ENCODE peak calls at places on chromosomes 2 and 18, in six cellular contexts. Y, H, J, W, F and A are unnamed samples.

GRCh38 chr18:24979223-24979622 is 372.7 kb downstream of the ZNF521 start:
- DNase-seq in Y (no peak), H (no peak), J (no peak), W (no peak), F (peak; percentile 84), A (no peak)

GRCh38 chr18:73564073-73564472 is 583.6 kb downstream of the FBXO15 start:
- DNase-seq in Y (no peak), H (no peak), J (no peak), W (no peak), F (no peak), A (peak; percentile 90)

GRCh38 chr2:237858294-237859081 is 935 bp upstream of the RAMP1 start:
- DNase-seq in Y (peak; percentile 65), H (peak; percentile 58), J (peak; percentile 80), W (peak; percentile 91), F (peak; percentile 89), A (peak; percentile 80)

GRCh38 chr2:70688427-70688826 is 79.6 kb downstream of the ADD2 start:
- DNase-seq in Y (no peak), H (peak; percentile 41), J (no peak), W (no peak), F (peak; percentile 20), A (no peak)

GRCh38 chr2:216370961-216371633 is 1.2 kb downstream of the MARCHF4 start:
- DNase-seq in Y (no peak), H (no peak), J (no peak), W (no peak), F (peak; percentile 74), A (no peak)

GRCh38 chr2:217219141-217219505 is 359.3 kb upstream of the TNP1 start:
- DNase-seq in Y (no peak), H (no peak), J (no peak), W (no peak), F (no peak), A (no peak)

GRCh38 chr18:64333584-64333983 is 184.7 kb upstream of the LINC00305 start:
- DNase-seq in Y (no peak), H (no peak), J (no peak), W (no peak), F (no peak), A (no peak)

GRCh38 chr2:143480586-143481230 is 351.5 kb downstream of the ARHGAP15 start:
- DNase-seq in Y (no peak), H (no peak), J (no peak), W (no peak), F (no peak), A (no peak)

GRCh38 chr2:949894-950626 is 589 bp upstream of the SNTG2 start:
- DNase-seq in Y (no peak), H (peak; percentile 59), J (no peak), W (no peak), F (peak; percentile 85), A (no peak)

GRCh38 chr18:40867452-40867851 is 1087.6 kb upstream of the PIK3C3 start:
- DNase-seq in Y (no peak), H (no peak), J (no peak), W (peak; percentile 32), F (no peak), A (peak; percentile 65)

GRCh38 chr2:39623916-39624315 is 41.8 kb upstream of the TMEM178A start:
- DNase-seq in Y (no peak), H (no peak), J (no peak), W (no peak), F (no peak), A (no peak)

GRCh38 chr2:206263959-206264603 is 10.4 kb upstream of the ZDBF2 start:
- DNase-seq in Y (no peak), H (no peak), J (no peak), W (no peak), F (no peak), A (no peak)

GRCh38 chr18:73980289-73980979 is 167.2 kb downstream of the FBXO15 start:
- DNase-seq in Y (peak; percentile 17), H (no peak), J (no peak), W (no peak), F (peak; percentile 88), A (no peak)

GRCh38 chr18:11324956-11325873 is 175.8 kb upstream of the PIEZO2 start:
- DNase-seq in Y (no peak), H (no peak), J (no peak), W (peak; percentile 65), F (no peak), A (peak; percentile 92)

GRCh38 chr2:32862269-32863055 is 84.3 kb upstream of the LTBP1 start:
- DNase-seq in Y (no peak), H (no peak), J (no peak), W (no peak), F (no peak), A (no peak)

GRCh38 chr2:218857371-218858137 is 2.1 kb upstream of the WNT6 start:
- DNase-seq in Y (no peak), H (peak; percentile 50), J (peak; percentile 27), W (no peak), F (peak; percentile 48), A (no peak)

GRCh38 chr2:111705711-111706323 is 178.2 kb downstream of the ANAPC1 start:
- DNase-seq in Y (peak; percentile 6), H (peak; percentile 71), J (no peak), W (peak; percentile 44), F (peak; percentile 90), A (peak; percentile 51)

GRCh38 chr2:197450485-197450884 is 2.9 kb upstream of the COQ10B start:
- DNase-seq in Y (no peak), H (no peak), J (no peak), W (no peak), F (no peak), A (no peak)

GRCh38 chr2:7566382-7566881 is 649.2 kb downstream of the RNF144A start:
- DNase-seq in Y (no peak), H (no peak), J (no peak), W (no peak), F (no peak), A (no peak)

GRCh38 chr2:23745726-23746105 is 181.2 kb downstream of the ATAD2B start:
- DNase-seq in Y (no peak), H (no peak), J (no peak), W (peak; percentile 52), F (no peak), A (no peak)

GRCh38 chr2:134193006-134193405 is 60.9 kb upstream of the MGAT5 start:
- DNase-seq in Y (no peak), H (no peak), J (no peak), W (no peak), F (no peak), A (peak; percentile 54)

GRCh38 chr2:42614838-42615237 is 46.4 kb downstream of the MTA3 start:
- DNase-seq in Y (no peak), H (no peak), J (no peak), W (no peak), F (no peak), A (no peak)

GRCh38 chr18:58909521-58909920 is 44.8 kb downstream of the ZNF532 start:
- DNase-seq in Y (no peak), H (no peak), J (no peak), W (no peak), F (no peak), A (no peak)